ENCODE peak calls at places on chromosomes 4 and X, in eight cellular contexts. L is fibroblast of the aortic adventitia; X is ascending aorta; I is activated B cell treated with CpG ODN at 0.5 μM for 24 hours; D is CD4-positive, alpha-beta T cell; B is cardiac fibroblast; J is BJ; G is A549. O is an unnamed sample.

GRCh38 chr4:3816256-3816825 is 50.2 kb downstream of the ADRA2C start:
- DNase-seq in L (no peak), X (no peak), I (no peak), D (no peak), B (no peak), J (no peak), G (no peak), O (no peak)

GRCh38 chr4:54152846-54153600 is 53.1 kb downstream of the GSX2 start:
- DNase-seq in L (peak), X (no peak), I (no peak), D (no peak), B (peak), J (peak), G (no peak), O (no peak)

GRCh38 chr4:5029447-5029846 is 10.2 kb upstream of the CYTL1 start:
- DNase-seq in L (no peak), X (no peak), I (no peak), D (no peak), B (no peak), J (no peak), G (no peak), O (no peak)

GRCh38 chr4:148054275-148054674 is 322.4 kb downstream of the ARHGAP10 start:
- DNase-seq in L (no peak), X (no peak), I (no peak), D (no peak), B (no peak), J (no peak), G (peak), O (no peak)

GRCh38 chrX:45801554-45801953 is 600.9 kb upstream of the DIPK2B start:
- DNase-seq in L (peak), X (no peak), I (no peak), D (no peak), B (peak), J (no peak), G (peak), O (no peak)

GRCh38 chr4:142558851-142559250 is 287.2 kb downstream of the INPP4B start:
- DNase-seq in L (peak), X (no peak), I (no peak), D (no peak), B (peak), J (no peak), G (no peak), O (no peak)

GRCh38 chr4:184163813-184164212 is 53.9 kb downstream of the ENPP6 start:
- DNase-seq in L (peak), X (no peak), I (no peak), D (no peak), B (no peak), J (no peak), G (peak), O (no peak)

GRCh38 chr4:11436673-11437072 is 8.0 kb upstream of the HS3ST1 start:
- DNase-seq in L (no peak), X (no peak), I (no peak), D (no peak), B (no peak), J (no peak), G (no peak), O (no peak)

GRCh38 chr4:137300776-137301175 is 231.5 kb downstream of the PCDH18 start:
- DNase-seq in L (peak), X (no peak), I (no peak), D (no peak), B (peak), J (no peak), G (no peak), O (no peak)

GRCh38 chrX:120205816-120206753 is 44.5 kb upstream of the ZBTB33 start:
- DNase-seq in L (no peak), X (no peak), I (no peak), D (no peak), B (no peak), J (no peak), G (no peak), O (no peak)

GRCh38 chr4:156751486-156751885 is 220.1 kb downstream of the PDGFC start:
- DNase-seq in L (peak), X (no peak), I (no peak), D (no peak), B (peak), J (no peak), G (no peak), O (no peak)

GRCh38 chrX:9609987-9610386 is 145.1 kb downstream of the TBL1X start:
- DNase-seq in L (no peak), X (no peak), I (no peak), D (no peak), B (no peak), J (no peak), G (no peak), O (no peak)

GRCh38 chrX:9604111-9604907 is 139.5 kb downstream of the TBL1X start:
- DNase-seq in L (peak), X (no peak), I (no peak), D (no peak), B (peak), J (no peak), G (no peak), O (no peak)

GRCh38 chrX:9605484-9605883 is 140.6 kb downstream of the TBL1X start:
- DNase-seq in L (no peak), X (no peak), I (no peak), D (no peak), B (no peak), J (no peak), G (no peak), O (no peak)

GRCh38 chrX:9606971-9607370 is 142.1 kb downstream of the TBL1X start:
- DNase-seq in L (no peak), X (no peak), I (no peak), D (no peak), B (no peak), J (no peak), G (no peak), O (no peak)

DNA sequence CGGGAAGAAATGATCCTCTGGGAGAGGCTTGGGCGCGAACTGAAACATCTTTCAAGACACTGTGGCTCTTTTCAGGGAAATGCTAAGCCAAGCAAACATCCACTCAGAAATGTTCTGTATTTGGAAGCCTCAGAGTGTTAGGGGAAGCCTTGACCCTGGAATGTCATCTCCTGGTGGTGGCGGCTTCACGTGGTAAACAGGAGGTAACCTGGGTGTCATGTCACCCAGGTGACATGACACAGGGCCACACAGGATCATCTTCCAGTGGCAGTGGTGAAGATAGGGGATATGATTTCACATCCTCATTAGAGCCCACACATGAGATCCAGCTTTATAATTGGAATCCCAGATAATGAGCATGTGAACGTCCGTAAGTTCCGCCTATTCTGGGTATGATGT is 140.0 kb downstream of the TBL1X start:
- DNase-seq in L (no peak), X (no peak), I (no peak), D (no peak), B (no peak), J (no peak), G (no peak), O (no peak)
- TF ChIP-seq CTCF in L (no peak), X (no peak), I (no peak), D (no peak), B (no peak), J (no peak), G (no peak), O (no peak)

GRCh38 chrX:87896057-87896456 is 378.5 kb downstream of the KLHL4 start:
- DNase-seq in L (no peak), X (no peak), I (no peak), D (no peak), B (no peak), J (no peak), G (no peak), O (no peak)

GRCh38 chrX:87895421-87895820 is 377.8 kb downstream of the KLHL4 start:
- DNase-seq in L (no peak), X (no peak), I (no peak), D (no peak), B (no peak), J (no peak), G (no peak), O (no peak)

GRCh38 chrX:87900320-87900908 is 382.8 kb downstream of the KLHL4 start:
- DNase-seq in L (no peak), X (no peak), I (no peak), D (no peak), B (peak), J (no peak), G (peak), O (no peak)
- TF ChIP-seq CTCF in L (no peak), X (no peak), I (no peak), D (no peak), B (no peak), J (no peak), G (no peak), O (no peak)

GRCh38 chr4:26596843-26597242 is 13.0 kb downstream of the TBC1D19 start:
- DNase-seq in L (no peak), X (no peak), I (no peak), D (no peak), B (no peak), J (no peak), G (no peak), O (no peak)

GRCh38 chr4:26601204-26601603 is 17.3 kb downstream of the TBC1D19 start:
- DNase-seq in L (no peak), X (no peak), I (no peak), D (no peak), B (no peak), J (no peak), G (no peak), O (no peak)
- TF ChIP-seq CTCF in L (no peak), X (no peak), I (no peak), D (no peak), B (no peak), J (no peak), G (no peak), O (no peak)

DNA sequence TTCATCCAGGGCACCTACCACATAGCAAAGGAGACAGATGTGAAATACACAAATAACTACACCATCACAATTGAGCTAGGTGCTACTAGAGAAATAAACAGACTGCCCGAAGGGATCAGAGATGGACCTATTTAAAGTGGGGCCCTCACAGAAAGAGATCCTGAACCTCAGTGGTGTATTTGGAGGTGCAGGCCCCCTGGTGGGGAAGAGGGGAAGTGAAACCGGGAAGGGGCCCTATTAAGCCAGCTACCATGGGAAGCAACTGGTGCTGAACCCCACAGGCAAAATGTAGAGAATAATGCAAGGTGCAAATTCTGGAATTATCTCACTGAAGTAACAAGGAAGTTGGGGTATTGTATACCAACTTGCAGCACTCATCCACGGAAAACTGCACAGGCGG is 78.6 kb upstream of the FAM9A start:
- DNase-seq in L (peak), X (no peak), I (no peak), D (no peak), B (peak), J (no peak), G (peak), O (no peak)
- TF ChIP-seq CTCF in L (peak), X (peak), I (no peak), D (peak), B (peak), J (peak), G (peak), O (no peak)

DNA sequence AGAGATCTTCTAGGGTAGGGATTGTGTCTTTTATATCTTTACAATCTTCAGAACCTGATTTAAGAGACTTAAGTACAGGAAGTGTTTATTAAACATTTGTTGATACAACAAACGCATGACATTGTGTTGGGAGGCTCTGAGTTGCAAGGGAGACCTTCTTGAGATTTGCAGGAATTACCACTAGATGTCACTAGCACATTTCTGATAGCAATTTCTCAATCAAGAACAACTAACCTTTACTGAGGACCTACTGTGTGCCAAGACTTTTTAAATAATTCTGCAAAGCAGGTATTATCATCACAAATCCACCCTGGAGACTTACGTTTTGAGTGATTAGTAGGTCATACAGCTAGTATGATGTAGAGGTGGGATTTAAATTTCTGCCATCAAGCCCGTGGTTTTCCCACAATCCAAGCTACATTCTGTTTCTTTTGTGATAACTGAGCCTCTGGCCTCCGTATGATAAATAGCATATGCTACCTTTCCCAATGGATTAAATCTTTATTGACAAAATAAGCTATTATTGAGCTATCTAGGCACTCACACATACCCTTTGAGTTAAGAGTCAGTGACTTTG is 986.0 kb downstream of the CCSER1 start:
- DNase-seq in L (peak), X (no peak), I (no peak), D (no peak), B (peak), J (no peak), G (peak), O (no peak)
- TF ChIP-seq CTCF in L (peak), X (peak), I (no peak), D (no peak), B (peak), J (peak), G (peak), O (no peak)

DNA sequence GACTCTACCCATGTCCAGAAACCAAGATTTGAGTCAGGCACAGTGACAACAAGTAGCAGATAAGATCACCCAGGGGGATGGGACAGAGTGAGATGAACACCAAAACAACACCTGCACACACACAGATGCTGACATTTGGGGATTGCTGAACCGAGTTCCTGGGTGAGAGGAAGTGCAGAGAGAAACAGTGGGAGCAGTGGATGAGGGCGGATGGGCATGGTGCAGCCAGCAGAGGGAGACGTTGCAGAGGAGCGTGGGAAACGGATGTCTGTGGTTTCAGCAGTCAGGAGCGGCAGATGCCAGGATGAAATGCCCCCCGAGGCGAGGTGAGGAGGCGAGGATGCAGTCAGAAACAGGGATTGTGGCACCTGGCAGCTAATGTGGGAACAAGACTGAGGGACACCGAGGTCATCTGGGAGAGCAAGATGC is 78.6 kb upstream of the STS start:
- DNase-seq in L (no peak), X (no peak), I (no peak), D (no peak), B (no peak), J (no peak), G (no peak), O (no peak)
- TF ChIP-seq CTCF in L (no peak), X (no peak), I (no peak), D (peak), B (peak), J (no peak), G (no peak), O (no peak)

O was measured in omental fat pad.